ENCODE peak calls at places on chromosomes 7 and 10, in ten cellular contexts. B is Calu3, V is frontal cortex, C is left lung, D is EL, G is NCI-H1436 treated with DMSO at 0.1 percent for 48 hours, Q is T-helper 9 cell, U is AG09319, T is mesendoderm, J is esophagus squamous epithelium. W is an unnamed sample.

GRCh38 chr7:22936246-22936645 is 77.7 kb downstream of the HYCC1 start:
- DNase-seq in B (no peak), V (no peak), C (no peak), D (no peak), G (no peak), Q (no peak), U (no peak), T (no peak), J (no peak), W (no peak)

GRCh38 chr7:33854178-33854577 is 51.2 kb upstream of the BMPER start:
- DNase-seq in B (no peak), V (no peak), C (no peak), D (peak), G (no peak), Q (no peak), U (no peak), T (no peak), J (no peak), W (no peak)

GRCh38 chr7:38699481-38699880 is 68.3 kb upstream of the AMPH start:
- DNase-seq in B (no peak), V (no peak), C (no peak), D (peak), G (no peak), Q (no peak), U (peak), T (no peak), J (no peak), W (no peak)

GRCh38 chr10:45354261-45354660 is 19.8 kb upstream of the ALOX5 start:
- DNase-seq in B (no peak), V (no peak), C (peak), D (peak), G (no peak), Q (no peak), U (no peak), T (no peak), J (no peak), W (peak)

GRCh38 chr7:140236626-140237025 is 59.8 kb upstream of the KDM7A start:
- DNase-seq in B (no peak), V (no peak), C (no peak), D (no peak), G (no peak), Q (no peak), U (no peak), T (no peak), J (no peak), W (no peak)

GRCh38 chr10:64846706-64847105 is 1325.5 kb downstream of the REEP3 start:
- DNase-seq in B (no peak), V (no peak), C (no peak), D (no peak), G (no peak), Q (no peak), U (no peak), T (no peak), J (no peak), W (no peak)

GRCh38 chr10:29496341-29497162 is 138.2 kb downstream of the SVIL start:
- DNase-seq in B (peak), V (peak), C (peak), D (peak), G (no peak), Q (peak), U (no peak), T (peak), J (no peak), W (no peak)

GRCh38 chr7:96901822-96902412 is 103.4 kb upstream of the DLX6 start:
- DNase-seq in B (no peak), V (no peak), C (no peak), D (no peak), G (no peak), Q (no peak), U (no peak), T (no peak), J (no peak), W (no peak)

GRCh38 chr10:13913890-13914289 is 327.1 kb downstream of the PRPF18 start:
- DNase-seq in B (no peak), V (no peak), C (peak), D (no peak), G (no peak), Q (no peak), U (no peak), T (no peak), J (no peak), W (no peak)

GRCh38 chr7:29839302-29839701 is 33.0 kb downstream of the WIPF3 start:
- DNase-seq in B (no peak), V (no peak), C (no peak), D (peak), G (no peak), Q (no peak), U (peak), T (peak), J (no peak), W (no peak)

GRCh38 chr10:3774018-3774813 is 10.8 kb downstream of the KLF6 start:
- DNase-seq in B (no peak), V (no peak), C (no peak), D (no peak), G (no peak), Q (no peak), U (no peak), T (peak), J (no peak), W (no peak)

W was measured in GF-D8.